ENCODE peak calls at places on chromosomes 5 and 9, in six cellular contexts. One of them, this sample, is unnamed.

GRCh38 chr5:81301221-81302015 is at the start of gene ZCCHC9:
- DNase-seq in cardiac muscle cell: peak; percentile 98
- DNase-seq in ovary: peak; percentile 90
- DNase-seq in CD8-positive, alpha-beta memory T cell: peak; percentile 91
- DNase-seq in A673: peak; percentile 97
- DNase-seq in PC-9: peak; percentile 83
- DNase-seq in this sample: peak; percentile 91

GRCh38 chr9:75499812-75500211 is 390.7 kb upstream of the PCSK5 start:
- DNase-seq in cardiac muscle cell: no peak
- DNase-seq in ovary: no peak
- DNase-seq in CD8-positive, alpha-beta memory T cell: no peak
- DNase-seq in A673: no peak
- DNase-seq in PC-9: no peak
- DNase-seq in this sample: no peak

GRCh38 chr5:77354454-77354853 is 137.7 kb downstream of the WDR41 start:
- DNase-seq in cardiac muscle cell: no peak
- DNase-seq in ovary: no peak
- DNase-seq in CD8-positive, alpha-beta memory T cell: no peak
- DNase-seq in A673: no peak
- DNase-seq in PC-9: no peak
- DNase-seq in this sample: no peak

GRCh38 chr5:120228262-120229031 is 235.7 kb upstream of the PRR16 start:
- DNase-seq in cardiac muscle cell: no peak
- DNase-seq in ovary: no peak
- DNase-seq in CD8-positive, alpha-beta memory T cell: no peak
- DNase-seq in A673: peak; percentile 1
- DNase-seq in PC-9: no peak
- DNase-seq in this sample: no peak

GRCh38 chr9:113178087-113178486 is 27.3 kb downstream of the SLC31A2 start:
- DNase-seq in cardiac muscle cell: no peak
- DNase-seq in ovary: no peak
- DNase-seq in CD8-positive, alpha-beta memory T cell: no peak
- DNase-seq in A673: no peak
- DNase-seq in PC-9: no peak
- DNase-seq in this sample: no peak

GRCh38 chr5:16467363-16468219 is 2.0 kb upstream of the ZNF622 start:
- DNase-seq in cardiac muscle cell: peak; percentile 58
- DNase-seq in ovary: no peak
- DNase-seq in CD8-positive, alpha-beta memory T cell: no peak
- DNase-seq in A673: no peak
- DNase-seq in PC-9: no peak
- DNase-seq in this sample: no peak

GRCh38 chr9:76341616-76342015 is 52.6 kb downstream of the RFK start:
- DNase-seq in cardiac muscle cell: no peak
- DNase-seq in ovary: no peak
- DNase-seq in CD8-positive, alpha-beta memory T cell: no peak
- DNase-seq in A673: no peak
- DNase-seq in PC-9: no peak
- DNase-seq in this sample: no peak

GRCh38 chr9:84953252-84953773 is 283.8 kb downstream of the NTRK2 start:
- DNase-seq in cardiac muscle cell: no peak
- DNase-seq in ovary: no peak
- DNase-seq in CD8-positive, alpha-beta memory T cell: no peak
- DNase-seq in A673: no peak
- DNase-seq in PC-9: no peak
- DNase-seq in this sample: no peak

GRCh38 chr5:61619289-61619688 is 287.2 kb downstream of the ZSWIM6 start:
- DNase-seq in cardiac muscle cell: no peak
- DNase-seq in ovary: no peak
- DNase-seq in CD8-positive, alpha-beta memory T cell: no peak
- DNase-seq in A673: no peak
- DNase-seq in PC-9: no peak
- DNase-seq in this sample: no peak

GRCh38 chr9:98081477-98082219 is 25.1 kb downstream of the NANS start:
- DNase-seq in cardiac muscle cell: no peak
- DNase-seq in ovary: no peak
- DNase-seq in CD8-positive, alpha-beta memory T cell: no peak
- DNase-seq in A673: no peak
- DNase-seq in PC-9: peak; percentile 79
- DNase-seq in this sample: no peak

GRCh38 chr9:70902171-70902570 is 219.2 kb downstream of the TRPM3 start:
- DNase-seq in cardiac muscle cell: no peak
- DNase-seq in ovary: no peak
- DNase-seq in CD8-positive, alpha-beta memory T cell: no peak
- DNase-seq in A673: no peak
- DNase-seq in PC-9: no peak
- DNase-seq in this sample: no peak
- H3K27ac ChIP-seq in cardiac muscle cell: no peak overlapping the region
- H3K27ac ChIP-seq in ovary: no peak overlapping the region
- H3K27ac ChIP-seq in CD8-positive, alpha-beta memory T cell: no peak overlapping the region
- H3K27ac ChIP-seq in A673: no peak overlapping the region
- H3K27ac ChIP-seq in PC-9: no peak overlapping the region
- H3K27ac ChIP-seq in this sample: peak overlapping the region; percentile 78

GRCh38 chr5:140611020-140611521 is 21.9 kb downstream of the CD14 start:
- DNase-seq in cardiac muscle cell: no peak
- DNase-seq in ovary: no peak
- DNase-seq in CD8-positive, alpha-beta memory T cell: no peak
- DNase-seq in A673: no peak
- DNase-seq in PC-9: no peak
- DNase-seq in this sample: no peak
- H3K4me1 ChIP-seq in cardiac muscle cell: no peaks in the 10 kb centered on the region
- H3K4me1 ChIP-seq in ovary: no peaks in the 10 kb centered on the region
- H3K4me1 ChIP-seq in CD8-positive, alpha-beta memory T cell: no peaks in the 10 kb centered on the region
- H3K4me1 ChIP-seq in A673: no peaks in the 10 kb centered on the region
- H3K4me1 ChIP-seq in PC-9: peaks cover 5% of the 10 kb centered on the region
- H3K4me1 ChIP-seq in this sample: peaks cover 10% of the 10 kb centered on the region

DNA sequence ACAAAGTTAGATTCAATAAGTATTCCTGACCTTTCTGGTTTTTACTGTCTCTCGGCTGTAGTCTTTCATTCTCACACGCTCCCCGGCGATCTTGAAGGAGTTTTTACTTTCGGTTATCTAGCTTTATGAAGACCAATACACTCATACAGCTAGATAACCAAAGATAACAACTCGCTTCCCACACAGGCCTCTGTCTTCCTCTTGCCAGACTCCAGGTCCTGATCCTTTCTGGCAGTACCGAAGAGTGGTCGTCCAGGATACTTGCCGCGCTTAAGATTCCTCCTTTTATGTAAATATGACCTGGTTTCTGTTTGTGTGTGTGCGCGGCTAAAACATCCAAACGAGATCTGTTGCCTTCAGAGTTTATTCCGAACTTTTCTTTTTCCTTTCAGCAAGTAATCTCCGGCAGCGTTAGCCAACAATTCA is 216.2 kb downstream of the MEF2C start:
- DNase-seq in cardiac muscle cell: no peak
- DNase-seq in ovary: no peak
- DNase-seq in CD8-positive, alpha-beta memory T cell: no peak
- DNase-seq in A673: peak; percentile 44
- DNase-seq in PC-9: no peak
- DNase-seq in this sample: no peak
- H3K27ac ChIP-seq in cardiac muscle cell: no peak overlapping the region
- H3K27ac ChIP-seq in ovary: no peak overlapping the region
- H3K27ac ChIP-seq in CD8-positive, alpha-beta memory T cell: no peak overlapping the region
- H3K27ac ChIP-seq in A673: peak overlapping the region; percentile 68
- H3K27ac ChIP-seq in PC-9: no peak overlapping the region
- H3K27ac ChIP-seq in this sample: no peak overlapping the region

GRCh38 chr9:81560851-81561732 is 128.3 kb downstream of the TLE1 start:
- DNase-seq in cardiac muscle cell: no peak
- DNase-seq in ovary: no peak
- DNase-seq in CD8-positive, alpha-beta memory T cell: no peak
- DNase-seq in A673: no peak
- DNase-seq in PC-9: no peak
- DNase-seq in this sample: no peak
- H3K4me1 ChIP-seq in cardiac muscle cell: no peaks in the 10 kb centered on the region
- H3K4me1 ChIP-seq in ovary: peaks cover 4% of the 10 kb centered on the region
- H3K4me1 ChIP-seq in CD8-positive, alpha-beta memory T cell: no peaks in the 10 kb centered on the region
- H3K4me1 ChIP-seq in A673: no peaks in the 10 kb centered on the region
- H3K4me1 ChIP-seq in PC-9: peaks cover 53% of the 10 kb centered on the region
- H3K4me1 ChIP-seq in this sample: peaks cover 45% of the 10 kb centered on the region

GRCh38 chr9:36276254-36276653 is 18.0 kb upstream of the GNE start:
- DNase-seq in cardiac muscle cell: no peak
- DNase-seq in ovary: no peak
- DNase-seq in CD8-positive, alpha-beta memory T cell: no peak
- DNase-seq in A673: no peak
- DNase-seq in PC-9: no peak
- DNase-seq in this sample: no peak
- H3K27ac ChIP-seq in cardiac muscle cell: no peak overlapping the region
- H3K27ac ChIP-seq in ovary: no peak overlapping the region
- H3K27ac ChIP-seq in CD8-positive, alpha-beta memory T cell: no peak overlapping the region
- H3K27ac ChIP-seq in A673: no peak overlapping the region
- H3K27ac ChIP-seq in PC-9: peak overlapping the region; percentile 91
- H3K27ac ChIP-seq in this sample: no peak overlapping the region

This sample was measured in RWPE2.